ENCODE peak calls at places on chromosomes 6 and 20, in ten cellular contexts. One of them, this sample, is unnamed.
A peak's percentile ranks its signal among the peaks of the same experiment; 100 is the strongest.

GRCh38 chr6:21229061-21229460 is 364.5 kb upstream of the SOX4 start:
- DNase-seq in activated CD4-positive, CD25-positive, alpha-beta regulatory T cell: no peak
- DNase-seq in hippocampal formation: no peak
- DNase-seq in stomach: no peak
- DNase-seq in dorsolateral prefrontal cortex: no peak
- DNase-seq in T-helper 17 cell: no peak
- DNase-seq in fibroblast of lung: no peak
- DNase-seq in GM12891: no peak
- DNase-seq in HFFc6: no peak
- DNase-seq in astrocyte of the cerebellum: no peak
- DNase-seq in this sample: no peak

GRCh38 chr6:86500035-86500434 is 437.3 kb upstream of the HTR1E start:
- DNase-seq in astrocyte of the cerebellum: no peak
- DNase-seq in activated CD4-positive, CD25-positive, alpha-beta regulatory T cell: no peak
- DNase-seq in dorsolateral prefrontal cortex: no peak
- DNase-seq in T-helper 17 cell: no peak
- DNase-seq in fibroblast of lung: no peak
- DNase-seq in GM12891: no peak
- DNase-seq in stomach: no peak
- DNase-seq in HFFc6: no peak
- DNase-seq in hippocampal formation: no peak
- DNase-seq in this sample: no peak

GRCh38 chr6:126268087-126268486 is 71.8 kb upstream of the CENPW start:
- DNase-seq in fibroblast of lung: no peak
- DNase-seq in stomach: no peak
- DNase-seq in HFFc6: no peak
- DNase-seq in GM12891: peak; percentile 9
- DNase-seq in hippocampal formation: no peak
- DNase-seq in activated CD4-positive, CD25-positive, alpha-beta regulatory T cell: no peak
- DNase-seq in dorsolateral prefrontal cortex: no peak
- DNase-seq in T-helper 17 cell: no peak
- DNase-seq in astrocyte of the cerebellum: no peak
- DNase-seq in this sample: no peak

GRCh38 chr20:16125810-16126209 is 447.4 kb downstream of the KIF16B start:
- DNase-seq in GM12891: no peak
- DNase-seq in T-helper 17 cell: no peak
- DNase-seq in hippocampal formation: no peak
- DNase-seq in fibroblast of lung: no peak
- DNase-seq in activated CD4-positive, CD25-positive, alpha-beta regulatory T cell: no peak
- DNase-seq in astrocyte of the cerebellum: no peak
- DNase-seq in dorsolateral prefrontal cortex: no peak
- DNase-seq in stomach: no peak
- DNase-seq in HFFc6: no peak
- DNase-seq in this sample: no peak

GRCh38 chr20:48076772-48077171 is 291.5 kb upstream of the SULF2 start:
- DNase-seq in stomach: no peak
- DNase-seq in HFFc6: no peak
- DNase-seq in dorsolateral prefrontal cortex: no peak
- DNase-seq in GM12891: no peak
- DNase-seq in T-helper 17 cell: no peak
- DNase-seq in activated CD4-positive, CD25-positive, alpha-beta regulatory T cell: no peak
- DNase-seq in astrocyte of the cerebellum: no peak
- DNase-seq in hippocampal formation: no peak
- DNase-seq in fibroblast of lung: no peak
- DNase-seq in this sample: no peak

GRCh38 chr6:71394001-71394432 is 105.4 kb downstream of the OGFRL1 start:
- DNase-seq in hippocampal formation: no peak
- DNase-seq in T-helper 17 cell: no peak
- DNase-seq in GM12891: no peak
- DNase-seq in activated CD4-positive, CD25-positive, alpha-beta regulatory T cell: no peak
- DNase-seq in HFFc6: peak; percentile 48
- DNase-seq in astrocyte of the cerebellum: no peak
- DNase-seq in fibroblast of lung: peak; percentile 73
- DNase-seq in dorsolateral prefrontal cortex: no peak
- DNase-seq in stomach: no peak
- DNase-seq in this sample: peak; percentile 73

GRCh38 chr6:35298625-35299140 is 1.1 kb downstream of the DEF6 start:
- DNase-seq in astrocyte of the cerebellum: no peak
- DNase-seq in GM12891: no peak
- DNase-seq in T-helper 17 cell: no peak
- DNase-seq in HFFc6: no peak
- DNase-seq in hippocampal formation: no peak
- DNase-seq in dorsolateral prefrontal cortex: no peak
- DNase-seq in activated CD4-positive, CD25-positive, alpha-beta regulatory T cell: no peak
- DNase-seq in fibroblast of lung: no peak
- DNase-seq in stomach: no peak
- DNase-seq in this sample: no peak

GRCh38 chr6:158006821-158007570 is 25.3 kb downstream of the SYNJ2 start:
- DNase-seq in dorsolateral prefrontal cortex: no peak
- DNase-seq in stomach: no peak
- DNase-seq in astrocyte of the cerebellum: no peak
- DNase-seq in HFFc6: no peak
- DNase-seq in T-helper 17 cell: no peak
- DNase-seq in GM12891: no peak
- DNase-seq in activated CD4-positive, CD25-positive, alpha-beta regulatory T cell: no peak
- DNase-seq in hippocampal formation: no peak
- DNase-seq in fibroblast of lung: no peak
- DNase-seq in this sample: no peak

GRCh38 chr6:145561095-145561820 is 174.1 kb downstream of the EPM2A start:
- DNase-seq in T-helper 17 cell: no peak
- DNase-seq in astrocyte of the cerebellum: no peak
- DNase-seq in activated CD4-positive, CD25-positive, alpha-beta regulatory T cell: no peak
- DNase-seq in hippocampal formation: no peak
- DNase-seq in stomach: no peak
- DNase-seq in fibroblast of lung: no peak
- DNase-seq in dorsolateral prefrontal cortex: no peak
- DNase-seq in GM12891: no peak
- DNase-seq in HFFc6: no peak
- DNase-seq in this sample: no peak

GRCh38 chr6:2593167-2593566 is 157.6 kb downstream of the MYLK4 start:
- DNase-seq in T-helper 17 cell: no peak
- DNase-seq in HFFc6: no peak
- DNase-seq in fibroblast of lung: no peak
- DNase-seq in activated CD4-positive, CD25-positive, alpha-beta regulatory T cell: no peak
- DNase-seq in hippocampal formation: no peak
- DNase-seq in GM12891: no peak
- DNase-seq in dorsolateral prefrontal cortex: no peak
- DNase-seq in astrocyte of the cerebellum: no peak
- DNase-seq in stomach: no peak
- DNase-seq in this sample: no peak

GRCh38 chr6:30013296-30013922 is 47.7 kb upstream of the POLR1H start:
- DNase-seq in stomach: no peak
- DNase-seq in HFFc6: no peak
- DNase-seq in GM12891: no peak
- DNase-seq in activated CD4-positive, CD25-positive, alpha-beta regulatory T cell: peak; percentile 34
- DNase-seq in hippocampal formation: no peak
- DNase-seq in T-helper 17 cell: no peak
- DNase-seq in fibroblast of lung: no peak
- DNase-seq in astrocyte of the cerebellum: no peak
- DNase-seq in dorsolateral prefrontal cortex: no peak
- DNase-seq in this sample: no peak

This sample was measured in HS-5.